ENCODE peak calls at places on chromosome 21, in six cellular contexts. R is HuH-7.5; A is glomerular endothelial cell; D is stimulated activated CD4-positive, alpha-beta T cell treated with anti-CD3 and anti-CD28 coated beads, Interleukin-4, amount 100 ng/mL, for 48 hours; Q is stimulated activated effector memory CD8-positive, alpha-beta T cell treated with anti-CD3 and anti-CD28 coated beads, Interleukin-12 subunit alpha, Interleukin-12 subunit beta, amount 100 ng/mL, for 72 hours; N is NCI-H1436 treated with DMSO at 0.1 percent for 48 hours. G is an unnamed sample.

GRCh38 chr21:36145259-36145658 is 10.4 kb downstream of the CBR3 start:
- DNase-seq in R (no peak), A (no peak), D (no peak), Q (no peak), N (no peak), G (no peak)

GRCh38 chr21:31305888-31306287 is 38.2 kb downstream of the TIAM1 start:
- DNase-seq in R (no peak), A (no peak), D (no peak), Q (no peak), N (no peak), G (no peak)

GRCh38 chr21:35400233-35400939 is 351.3 kb upstream of the RUNX1 start:
- DNase-seq in R (peak), A (no peak), D (peak), Q (peak), N (peak), G (peak)

GRCh38 chr21:44712203-44713028 is 1.0 kb upstream of the TSPEAR start:
- DNase-seq in R (no peak), A (no peak), D (no peak), Q (no peak), N (no peak), G (no peak)

GRCh38 chr21:19228241-19228640 is 824.7 kb upstream of the TMPRSS15 start:
- DNase-seq in R (no peak), A (no peak), D (no peak), Q (no peak), N (no peak), G (no peak)

GRCh38 chr21:27168084-27168483 is 201.2 kb upstream of the ADAMTS5 start:
- DNase-seq in R (no peak), A (no peak), D (no peak), Q (no peak), N (no peak), G (no peak)

GRCh38 chr21:45401054-45401518 is 3.9 kb upstream of the COL18A1 start:
- DNase-seq in R (no peak), A (no peak), D (no peak), Q (no peak), N (no peak), G (no peak)

GRCh38 chr21:41914965-41915364 is 35.8 kb upstream of the PRDM15 start:
- DNase-seq in R (no peak), A (no peak), D (no peak), Q (no peak), N (no peak), G (no peak)

GRCh38 chr21:36422279-36423098 is 37.3 kb downstream of the CHAF1B start:
- DNase-seq in R (peak), A (no peak), D (peak), Q (no peak), N (no peak), G (peak)

GRCh38 chr21:20024727-20025126 is 973.5 kb upstream of the NCAM2 start:
- DNase-seq in R (no peak), A (no peak), D (no peak), Q (no peak), N (no peak), G (no peak)

GRCh38 chr21:32728455-32729237 is 833 bp upstream of the SYNJ1 start:
- DNase-seq in R (no peak), A (no peak), D (no peak), Q (no peak), N (no peak), G (peak)

GRCh38 chr21:36030581-36031189 is 29.6 kb downstream of the SETD4 start:
- DNase-seq in R (no peak), A (no peak), D (no peak), Q (no peak), N (no peak), G (no peak)

GRCh38 chr21:27390384-27390783 is 423.5 kb upstream of the ADAMTS5 start:
- DNase-seq in R (no peak), A (no peak), D (no peak), Q (no peak), N (no peak), G (no peak)

GRCh38 chr21:41507521-41508414 is at the start of gene TMPRSS2:
- DNase-seq in R (no peak), A (no peak), D (no peak), Q (no peak), N (no peak), G (no peak)

GRCh38 chr21:28745131-28746055 is 247.3 kb downstream of the LTN1 start:
- DNase-seq in R (peak), A (peak), D (peak), Q (peak), N (peak), G (peak)

G was measured in DMS 273 treated with DMSO at 0.1 percent for 48 hours.